ENCODE peak calls at places on chromosomes 11 and 22, in four cellular contexts. One of them, this sample, is unnamed.
A peak's percentile ranks its signal among the peaks of the same experiment; 100 is the strongest.

GRCh38 chr22:47175151-47175760 is 412.8 kb downstream of the TBC1D22A start:
- DNase-seq in thoracic aorta: no peak
- DNase-seq in HFFc6: no peak
- DNase-seq in progenitor cell of endocrine pancreas: no peak
- DNase-seq in this sample: no peak

GRCh38 chr22:20025401-20026203 is 4.7 kb downstream of the TANGO2 start:
- DNase-seq in progenitor cell of endocrine pancreas: no peak
- DNase-seq in HFFc6: no peak
- DNase-seq in thoracic aorta: no peak
- DNase-seq in this sample: no peak

GRCh38 chr11:118046964-118047700 is 29.7 kb upstream of the TMPRSS4 start:
- DNase-seq in progenitor cell of endocrine pancreas: no peak
- DNase-seq in HFFc6: no peak
- DNase-seq in thoracic aorta: no peak
- DNase-seq in this sample: no peak

GRCh38 chr22:24827305-24827704 is 21.3 kb downstream of the SGSM1 start:
- DNase-seq in thoracic aorta: no peak
- DNase-seq in HFFc6: no peak
- DNase-seq in progenitor cell of endocrine pancreas: peak; percentile 61
- DNase-seq in this sample: no peak

GRCh38 chr11:105078283-105078682 is 33.1 kb upstream of the CARD16 start:
- DNase-seq in progenitor cell of endocrine pancreas: no peak
- DNase-seq in thoracic aorta: no peak
- DNase-seq in HFFc6: no peak
- DNase-seq in this sample: no peak

GRCh38 chr11:74282863-74283484 is 28.5 kb downstream of the P4HA3 start:
- DNase-seq in thoracic aorta: no peak
- DNase-seq in HFFc6: no peak
- DNase-seq in progenitor cell of endocrine pancreas: no peak
- DNase-seq in this sample: no peak

GRCh38 chr11:56740107-56740506 is 8.4 kb downstream of the OR9G4 start:
- DNase-seq in thoracic aorta: no peak
- DNase-seq in HFFc6: no peak
- DNase-seq in progenitor cell of endocrine pancreas: no peak
- DNase-seq in this sample: no peak

GRCh38 chr11:20035701-20036601 is 124.3 kb downstream of the DBX1 start:
- DNase-seq in progenitor cell of endocrine pancreas: no peak
- DNase-seq in thoracic aorta: no peak
- DNase-seq in HFFc6: peak; percentile 61
- DNase-seq in this sample: no peak

GRCh38 chr11:93236741-93237675 is 39.2 kb upstream of the SLC36A4 start:
- DNase-seq in progenitor cell of endocrine pancreas: no peak
- DNase-seq in HFFc6: peak; percentile 54
- DNase-seq in thoracic aorta: no peak
- DNase-seq in this sample: no peak

GRCh38 chr11:111391328-111392124 is 12.5 kb upstream of the POU2AF1 start:
- DNase-seq in thoracic aorta: no peak
- DNase-seq in HFFc6: no peak
- DNase-seq in progenitor cell of endocrine pancreas: no peak
- DNase-seq in this sample: no peak

GRCh38 chr22:33780761-33781160 is 139.5 kb downstream of the LARGE1 start:
- DNase-seq in HFFc6: no peak
- DNase-seq in progenitor cell of endocrine pancreas: no peak
- DNase-seq in thoracic aorta: no peak
- DNase-seq in this sample: no peak

GRCh38 chr11:35852056-35852455 is 91.8 kb upstream of the LDLRAD3 start:
- DNase-seq in progenitor cell of endocrine pancreas: no peak
- DNase-seq in HFFc6: no peak
- DNase-seq in thoracic aorta: no peak
- DNase-seq in this sample: no peak

GRCh38 chr11:114256898-114257286 is 39.3 kb upstream of the NNMT start:
- DNase-seq in HFFc6: no peak
- DNase-seq in progenitor cell of endocrine pancreas: no peak
- DNase-seq in thoracic aorta: no peak
- DNase-seq in this sample: no peak

GRCh38 chr22:33927752-33928151 is 7.5 kb upstream of the LARGE1 start:
- DNase-seq in thoracic aorta: no peak
- DNase-seq in progenitor cell of endocrine pancreas: no peak
- DNase-seq in HFFc6: no peak
- DNase-seq in this sample: no peak

GRCh38 chr11:71580057-71581003 is 2.3 kb downstream of the KRTAP5-11 start:
- DNase-seq in thoracic aorta: no peak
- DNase-seq in HFFc6: peak; percentile 67
- DNase-seq in progenitor cell of endocrine pancreas: peak; percentile 25
- DNase-seq in this sample: peak; percentile 28

GRCh38 chr22:26127126-26127525 is 42.1 kb upstream of the SEZ6L start:
- DNase-seq in progenitor cell of endocrine pancreas: no peak
- DNase-seq in thoracic aorta: no peak
- DNase-seq in HFFc6: no peak
- DNase-seq in this sample: no peak

GRCh38 chr11:129965248-129965647 is 37.4 kb downstream of the PRDM10 start:
- DNase-seq in thoracic aorta: no peak
- DNase-seq in progenitor cell of endocrine pancreas: no peak
- DNase-seq in HFFc6: no peak
- DNase-seq in this sample: no peak

GRCh38 chr22:21455334-21456089 is 11.7 kb upstream of the TMEM191C start:
- DNase-seq in HFFc6: no peak
- DNase-seq in progenitor cell of endocrine pancreas: no peak
- DNase-seq in thoracic aorta: no peak
- DNase-seq in this sample: no peak

GRCh38 chr22:33049125-33049729 is 9.0 kb downstream of the SYN3 start:
- DNase-seq in progenitor cell of endocrine pancreas: peak; percentile 59
- DNase-seq in thoracic aorta: peak; percentile 23
- DNase-seq in HFFc6: peak; percentile 50
- DNase-seq in this sample: peak; percentile 44

GRCh38 chr11:59669611-59670009 is 773 bp upstream of the PATL1 start:
- DNase-seq in HFFc6: peak; percentile 44
- DNase-seq in progenitor cell of endocrine pancreas: peak; percentile 18
- DNase-seq in thoracic aorta: no peak
- DNase-seq in this sample: peak; percentile 2

GRCh38 chr11:63508009-63508408 is 2.1 kb downstream of the LGALS12 start:
- DNase-seq in thoracic aorta: no peak
- DNase-seq in progenitor cell of endocrine pancreas: no peak
- DNase-seq in HFFc6: peak; percentile 24
- DNase-seq in this sample: no peak

GRCh38 chr22:22110548-22111266 is 128.1 kb upstream of the TOP3B start:
- DNase-seq in HFFc6: peak; percentile 68
- DNase-seq in thoracic aorta: no peak
- DNase-seq in progenitor cell of endocrine pancreas: peak; percentile 46
- DNase-seq in this sample: peak; percentile 8

GRCh38 chr22:25700996-25701815 is 40.8 kb upstream of the MYO18B start:
- DNase-seq in thoracic aorta: no peak
- DNase-seq in progenitor cell of endocrine pancreas: no peak
- DNase-seq in HFFc6: no peak
- DNase-seq in this sample: peak; percentile 57

GRCh38 chr11:38547464-38547863 is 1949.4 kb upstream of the RAG2 start:
- DNase-seq in thoracic aorta: no peak
- DNase-seq in HFFc6: no peak
- DNase-seq in progenitor cell of endocrine pancreas: no peak
- DNase-seq in this sample: no peak

GRCh38 chr11:43578346-43579170 is 102.0 kb upstream of the HSD17B12 start:
- DNase-seq in progenitor cell of endocrine pancreas: no peak
- DNase-seq in HFFc6: peak; percentile 65
- DNase-seq in thoracic aorta: no peak
- DNase-seq in this sample: no peak

GRCh38 chr22:41479671-41480396 is 10.9 kb downstream of the ACO2 start:
- DNase-seq in thoracic aorta: no peak
- DNase-seq in HFFc6: peak; percentile 64
- DNase-seq in progenitor cell of endocrine pancreas: no peak
- DNase-seq in this sample: no peak
- TF ChIP-seq CTCF in thoracic aorta: peak; percentile 19
- TF ChIP-seq CTCF in HFFc6: peak; percentile 42
- TF ChIP-seq CTCF in progenitor cell of endocrine pancreas: no peak
- TF ChIP-seq CTCF in this sample: no peak

DNA sequence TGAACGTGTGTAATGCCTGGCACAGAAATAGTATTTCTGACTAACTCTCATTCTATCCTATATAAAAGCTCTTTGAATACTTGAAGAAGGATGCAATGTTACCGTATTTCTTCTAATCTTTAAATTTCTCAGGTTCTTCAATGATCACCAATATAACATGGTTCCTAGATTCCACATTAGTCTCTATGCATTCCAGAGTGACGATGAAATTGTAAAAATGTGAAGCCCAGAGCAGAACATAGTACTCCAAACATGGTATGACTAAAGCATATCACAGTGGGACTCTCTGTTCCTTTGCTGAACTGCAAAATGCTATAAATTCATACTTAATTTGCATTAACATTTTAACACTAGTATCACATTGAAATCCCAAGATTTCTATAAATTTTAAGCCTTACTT is 877.6 kb upstream of the CHORDC1 start:
- DNase-seq in HFFc6: no peak
- DNase-seq in progenitor cell of endocrine pancreas: no peak
- DNase-seq in thoracic aorta: no peak
- DNase-seq in this sample: no peak
- TF ChIP-seq CTCF in HFFc6: no peak
- TF ChIP-seq CTCF in progenitor cell of endocrine pancreas: no peak
- TF ChIP-seq CTCF in thoracic aorta: no peak
- TF ChIP-seq CTCF in this sample: no peak

DNA sequence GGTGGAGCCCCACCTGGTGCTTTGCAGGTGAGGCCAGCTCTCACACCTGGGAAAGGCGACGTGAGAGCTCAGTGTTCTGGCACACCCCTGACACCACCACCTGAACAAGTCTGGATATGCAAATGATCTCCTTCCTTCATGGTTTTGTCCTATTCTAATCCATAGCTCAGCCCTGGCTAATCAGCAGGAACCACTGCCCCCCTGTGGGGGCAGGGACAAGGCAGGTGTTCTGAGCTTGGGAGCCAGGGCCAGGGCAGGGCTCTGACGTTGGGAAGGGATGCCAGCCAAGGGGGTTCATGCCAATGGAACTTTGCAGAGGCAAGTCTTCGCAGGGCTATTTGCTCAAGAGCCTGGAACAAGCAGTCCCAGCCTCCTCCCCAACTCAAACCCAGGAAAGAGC is 144.2 kb downstream of the TRIM29 start:
- DNase-seq in HFFc6: no peak
- DNase-seq in thoracic aorta: no peak
- DNase-seq in progenitor cell of endocrine pancreas: no peak
- DNase-seq in this sample: no peak
- TF ChIP-seq CTCF in HFFc6: no peak
- TF ChIP-seq CTCF in thoracic aorta: no peak
- TF ChIP-seq CTCF in progenitor cell of endocrine pancreas: peak; percentile 38
- TF ChIP-seq CTCF in this sample: no peak

GRCh38 chr11:68113986-68114385 is 7.2 kb downstream of the CHKA start:
- DNase-seq in thoracic aorta: no peak
- DNase-seq in HFFc6: no peak
- DNase-seq in progenitor cell of endocrine pancreas: no peak
- DNase-seq in this sample: peak; percentile 18
- TF ChIP-seq CTCF in thoracic aorta: no peak
- TF ChIP-seq CTCF in HFFc6: no peak
- TF ChIP-seq CTCF in progenitor cell of endocrine pancreas: no peak
- TF ChIP-seq CTCF in this sample: peak; percentile 7

This sample was measured in AG09319.